ENCODE peak calls at places on chromosomes 13 and 19, in seven cellular contexts. H, L, B, Z, D, C and O are unnamed samples.

GRCh38 chr19:2330632-2331284 is 2.3 kb downstream of the SPPL2B start:
- DNase-seq in C (no peak), D (no peak), L (no peak), H (no peak), B (no peak), Z (no peak), O (no peak)

GRCh38 chr19:5193192-5193591 is 147.4 kb downstream of the PTPRS start:
- DNase-seq in D (no peak), C (no peak), H (no peak), B (no peak), Z (no peak), L (no peak), O (no peak)

GRCh38 chr19:8655340-8655709 is 24.9 kb downstream of the NFILZ start:
- DNase-seq in Z (no peak), D (no peak), B (no peak), L (no peak), C (no peak), H (peak; percentile 10), O (no peak)

GRCh38 chr13:106756446-106756845 is 188.5 kb upstream of the ARGLU1 start:
- DNase-seq in B (no peak), H (no peak), C (no peak), Z (no peak), L (no peak), D (no peak), O (no peak)

GRCh38 chr13:43694265-43694664 is 92.5 kb downstream of the ENOX1 start:
- DNase-seq in C (no peak), B (no peak), D (no peak), H (no peak), L (no peak), Z (no peak), O (no peak)

GRCh38 chr13:27306364-27306763 is 35.7 kb downstream of the RASL11A start:
- DNase-seq in B (no peak), L (no peak), Z (no peak), D (no peak), H (no peak), C (no peak), O (no peak)

GRCh38 chr13:36148436-36148835 is 17.3 kb upstream of the DCLK1 start:
- DNase-seq in Z (no peak), H (no peak), D (no peak), C (no peak), L (peak; percentile 40), B (no peak), O (no peak)

GRCh38 chr13:74770361-74770760 is 636.2 kb upstream of the KLF12 start:
- DNase-seq in H (no peak), L (peak; percentile 94), B (no peak), D (no peak), Z (no peak), C (no peak), O (peak; percentile 61)

GRCh38 chr19:49147923-49148682 is 7.1 kb downstream of the HRC start:
- DNase-seq in D (no peak), B (no peak), C (no peak), L (no peak), H (no peak), Z (no peak), O (no peak)

GRCh38 chr19:13974073-13974472 is 21.8 kb downstream of the DCAF15 start:
- DNase-seq in B (peak; percentile 65), C (no peak), D (no peak), H (no peak), L (no peak), Z (no peak), O (no peak)

GRCh38 chr19:47186337-47187022 is 44.5 kb downstream of the BBC3 start:
- DNase-seq in L (peak; percentile 30), C (peak; percentile 80), D (no peak), Z (no peak), H (peak; percentile 92), B (no peak), O (no peak)

GRCh38 chr13:79481685-79482052 is 714 bp downstream of the NDFIP2 start:
- DNase-seq in H (peak; percentile 30), C (no peak), D (no peak), Z (no peak), L (peak; percentile 24), B (no peak), O (no peak)

GRCh38 chr13:48891586-48891985 is 84.1 kb upstream of the FNDC3A start:
- DNase-seq in Z (no peak), D (no peak), C (no peak), H (no peak), L (peak; percentile 62), B (peak; percentile 48), O (peak; percentile 53)

GRCh38 chr13:36778083-36778671 is 40.8 kb upstream of the RFXAP start:
- DNase-seq in Z (no peak), B (no peak), D (no peak), C (no peak), L (peak; percentile 97), H (peak; percentile 54), O (peak; percentile 41)

GRCh38 chr13:24281188-24282008 is 28.0 kb upstream of the C1QTNF9 start:
- DNase-seq in C (no peak), D (no peak), L (no peak), Z (no peak), B (no peak), H (no peak), O (no peak)

GRCh38 chr19:47156861-47157454 is 26.3 kb downstream of the SAE1 start:
- DNase-seq in L (peak; percentile 78), D (no peak), Z (no peak), H (peak; percentile 46), B (no peak), C (no peak), O (peak; percentile 47)

DNA sequence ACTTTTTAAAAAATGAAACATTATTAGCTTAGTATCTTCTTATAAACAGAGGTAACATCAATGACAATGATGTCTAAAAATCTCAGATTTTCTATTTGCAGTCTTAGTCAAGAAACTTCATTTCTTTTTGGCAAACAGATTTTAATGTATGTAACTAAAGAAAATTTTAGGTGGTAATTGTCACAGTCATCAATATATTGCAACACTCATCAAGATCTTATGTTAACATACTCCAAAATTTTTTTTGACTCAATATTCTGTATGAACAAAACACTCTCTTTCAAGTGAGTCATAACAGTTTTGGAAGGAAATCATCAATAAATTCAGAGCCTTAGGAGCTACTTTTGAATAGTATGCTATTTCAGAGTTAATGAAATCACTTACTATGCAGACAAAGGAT is 1507.6 kb downstream of the SLITRK1 start:
- DNase-seq in H (no peak), L (no peak), D (no peak), C (no peak), Z (no peak), B (no peak), O (no peak)
- H3K4me3 ChIP-seq in H (no peak overlapping the region), L (no peak overlapping the region), D (no peak overlapping the region), C (no peak overlapping the region), Z (no peak overlapping the region), B (no peak overlapping the region), O (no peak overlapping the region)

DNA sequence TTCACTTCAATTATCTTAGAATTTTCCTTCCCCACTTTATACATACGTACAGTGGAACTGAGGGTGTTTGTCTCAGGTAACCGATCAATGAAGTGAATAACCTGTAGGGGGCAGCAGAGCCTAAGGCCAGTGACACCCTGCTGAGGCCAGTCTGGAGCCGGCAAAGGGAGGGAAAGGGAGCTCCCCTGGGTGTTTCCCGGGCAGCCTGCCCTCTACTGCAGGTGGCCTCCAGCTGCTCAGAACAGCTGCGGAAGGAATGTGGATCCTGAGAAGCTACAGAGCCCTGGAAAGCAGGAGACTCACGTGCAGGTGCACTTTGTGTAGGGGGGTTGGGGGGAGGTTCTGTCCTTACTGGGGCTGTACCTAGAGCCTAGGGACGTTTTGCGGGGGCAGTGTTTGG is 832 bp upstream of the ZNF491 start:
- DNase-seq in L (peak; percentile 69), B (peak; percentile 36), Z (peak; percentile 85), H (peak; percentile 88), D (peak; percentile 60), C (peak; percentile 87), O (peak; percentile 89)
- TF ChIP-seq CTCF in L (peak; percentile 85), B (peak; percentile 74), Z (peak; percentile 92), H (peak; percentile 77), D (peak; percentile 81), C (peak; percentile 62), O (peak; percentile 87)

DNA sequence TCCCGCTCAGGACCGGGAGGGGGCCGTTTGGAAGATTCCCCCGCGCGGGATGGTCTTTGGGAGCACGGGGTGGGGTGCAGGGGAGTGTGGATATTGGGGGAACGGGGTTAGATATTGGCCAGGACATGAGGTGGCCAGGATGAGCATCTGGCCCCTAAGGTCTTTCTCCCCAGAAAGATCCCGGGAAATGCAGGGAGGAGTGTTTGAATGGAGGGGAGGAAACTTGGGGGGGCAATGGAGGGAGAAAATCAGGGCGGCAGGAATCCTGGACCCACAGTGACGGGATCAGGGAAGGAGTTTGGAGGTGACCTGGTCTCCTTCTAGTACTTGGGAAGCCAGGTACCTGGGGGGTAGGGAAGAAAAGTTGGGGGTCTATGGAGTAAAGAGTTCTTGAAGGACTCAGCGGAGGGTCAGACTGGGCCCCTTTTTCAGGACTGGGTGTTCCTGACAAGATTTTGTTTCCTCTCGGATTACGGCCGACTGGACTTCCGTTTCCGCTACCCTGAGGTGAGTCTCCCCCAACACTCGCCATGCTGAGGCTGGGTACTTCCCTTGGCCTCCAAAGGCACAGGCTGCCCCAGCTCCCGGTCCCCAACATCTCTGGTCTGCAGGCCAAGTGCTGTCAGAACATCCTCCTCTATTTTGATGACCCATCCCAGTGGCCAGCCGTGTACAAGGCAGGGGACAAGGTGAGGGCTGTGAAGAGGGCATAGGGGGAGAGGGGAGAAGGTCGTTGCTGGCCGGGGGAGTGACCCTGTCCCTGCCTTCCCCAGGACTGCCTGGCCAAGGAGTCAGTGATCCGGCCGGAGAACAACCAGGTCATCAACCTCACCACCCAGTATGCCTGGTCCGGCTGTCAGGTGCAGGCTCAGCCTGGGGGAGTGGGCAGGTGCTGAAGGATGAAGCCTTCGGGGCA is 989 bp downstream of the TMEM145 start:
- DNase-seq in C (no peak), L (no peak), H (no peak), Z (no peak), B (no peak), D (no peak), O (no peak)
- H3K4me3 ChIP-seq in C (peak overlapping the region; percentile 47), L (no peak overlapping the region), H (no peak overlapping the region), Z (peak overlapping the region; percentile 67), B (peak overlapping the region; percentile 79), D (peak overlapping the region; percentile 42), O (no peak overlapping the region)

GRCh38 chr19:58572818-58573657 is at the start of gene MZF1:
- DNase-seq in H (peak; percentile 100), D (peak; percentile 99), Z (peak; percentile 99), B (peak; percentile 100), L (peak; percentile 100), C (peak; percentile 100), O (peak; percentile 100)
- TF ChIP-seq CTCF in H (peak; percentile 22), D (no peak), Z (no peak), B (no peak), L (no peak), C (no peak), O (no peak)

DNA sequence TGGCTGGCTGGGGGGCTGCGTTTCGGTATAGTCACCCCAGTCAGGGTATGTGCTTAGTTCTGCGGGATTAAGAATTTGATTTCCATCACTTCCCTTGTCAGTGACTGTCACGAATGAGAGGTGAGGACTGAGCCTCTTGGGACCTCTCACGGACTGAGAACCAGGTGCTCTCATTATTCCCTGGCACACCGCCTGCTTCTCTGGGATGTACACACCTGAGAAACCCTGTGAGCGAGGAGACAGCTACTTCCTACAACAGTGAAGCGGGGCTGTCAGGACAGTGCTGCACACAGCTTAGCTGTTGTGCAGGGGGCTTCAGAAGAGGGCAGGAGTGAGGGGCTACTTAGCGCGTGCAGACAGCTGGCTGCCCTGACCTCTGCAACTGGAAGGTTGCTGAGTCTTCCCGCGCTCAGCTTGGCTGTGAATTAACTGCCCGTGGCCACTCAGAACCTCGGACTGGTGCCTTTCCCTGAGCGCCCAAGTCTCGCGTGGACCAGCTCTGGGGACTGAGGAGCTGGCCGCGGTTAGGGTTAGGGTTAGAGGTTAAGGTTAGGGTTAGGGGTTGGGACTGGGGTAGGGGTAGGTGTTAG is 65.3 kb upstream of the MCF2L start:
- DNase-seq in Z (no peak), B (no peak), H (no peak), C (no peak), L (no peak), D (no peak), O (no peak)
- H3K4me3 ChIP-seq in Z (no peak overlapping the region), B (no peak overlapping the region), H (no peak overlapping the region), C (no peak overlapping the region), L (no peak overlapping the region), D (no peak overlapping the region), O (no peak overlapping the region)